ENCODE peak calls at places on chromosomes 2 and 18, in four cellular contexts. B, W, R and N are unnamed samples.

GRCh38 chr18:62521588-62521987 is 1.2 kb upstream of the ZCCHC2 start:
- DNase-seq in B (no peak), W (no peak), R (no peak), N (peak)

GRCh38 chr2:39059366-39059952 is 61.4 kb downstream of the SOS1 start:
- DNase-seq in B (no peak), W (no peak), R (peak), N (peak)

GRCh38 chr2:38266382-38267051 is 110.6 kb downstream of the ATL2 start:
- DNase-seq in B (no peak), W (no peak), R (no peak), N (no peak)

GRCh38 chr2:207528980-207529329 is 807 bp upstream of the CREB1 start:
- DNase-seq in B (no peak), W (no peak), R (no peak), N (no peak)

GRCh38 chr2:238561230-238561629 is 134.5 kb downstream of the ASB1 start:
- DNase-seq in B (no peak), W (no peak), R (no peak), N (no peak)

GRCh38 chr2:95351080-95351915 is 51.2 kb upstream of the FAHD2A start:
- DNase-seq in B (no peak), W (peak), R (no peak), N (no peak)

GRCh38 chr2:162840598-162841246 is 2.2 kb upstream of the KCNH7 start:
- DNase-seq in B (no peak), W (peak), R (no peak), N (peak)

GRCh38 chr18:63098014-63098981 is 221.3 kb downstream of the BCL2 start:
- DNase-seq in B (no peak), W (no peak), R (no peak), N (no peak)

GRCh38 chr2:197108758-197109157 is 182.3 kb upstream of the PGAP1 start:
- DNase-seq in B (no peak), W (peak), R (no peak), N (no peak)

GRCh38 chr2:234378440-234378839 is 118.4 kb downstream of the ARL4C start:
- DNase-seq in B (no peak), W (no peak), R (no peak), N (no peak)

GRCh38 chr2:8251291-8251690 is 430.6 kb upstream of the ID2 start:
- DNase-seq in B (no peak), W (no peak), R (no peak), N (no peak)

GRCh38 chr18:52160652-52161051 is 179.3 kb upstream of the DCC start:
- DNase-seq in B (no peak), W (no peak), R (no peak), N (no peak)

GRCh38 chr2:159225025-159226016 is 61.2 kb downstream of the WDSUB1 start:
- DNase-seq in B (no peak), W (no peak), R (no peak), N (no peak)

GRCh38 chr2:98551316-98551715 is 57.0 kb downstream of the COA5 start:
- DNase-seq in B (no peak), W (peak), R (no peak), N (no peak)

GRCh38 chr2:10564876-10565425 is 116.8 kb upstream of the ODC1 start:
- DNase-seq in B (no peak), W (no peak), R (no peak), N (no peak)

GRCh38 chr2:16716051-16716450 is 50.4 kb upstream of the CYRIA start:
- DNase-seq in B (no peak), W (no peak), R (no peak), N (no peak)